ENCODE peak calls at places on chromosomes 4 and X, in eight cellular contexts. H, P, L, Q, J, D, Z and C are unnamed samples.

GRCh38 chr4:75634951-75635350 is 4.6 kb upstream of the CDKL2 start:
- DNase-seq in L (no peak), P (no peak), H (no peak), Z (no peak), J (no peak), Q (no peak), D (no peak), C (no peak)

GRCh38 chrX:413322-414201 is 26.9 kb upstream of the PPP2R3B start:
- DNase-seq in Z (peak), D (no peak), P (no peak), L (no peak), H (no peak), J (no peak), Q (no peak), C (no peak)

GRCh38 chr4:8352368-8353157 is 83.0 kb downstream of the HTRA3 start:
- DNase-seq in P (no peak), J (no peak), D (no peak), L (no peak), H (no peak), Z (no peak), Q (no peak), C (no peak)

GRCh38 chr4:151117371-151117962 is 18.0 kb downstream of the RPS3A start:
- DNase-seq in Z (peak), D (peak), P (peak), Q (peak), H (peak), J (peak), L (peak), C (peak)

GRCh38 chr4:110637408-110638131 is 14.7 kb upstream of the PITX2 start:
- DNase-seq in D (no peak), J (no peak), Z (no peak), P (no peak), L (no peak), H (no peak), Q (no peak), C (no peak)

GRCh38 chrX:24607616-24608015 is 39.5 kb downstream of the PCYT1B start:
- DNase-seq in P (peak), Z (no peak), H (no peak), L (no peak), D (no peak), Q (no peak), J (no peak), C (no peak)

GRCh38 chr4:177964061-177964460 is 521.8 kb upstream of the AGA start:
- DNase-seq in J (no peak), H (no peak), P (no peak), D (no peak), Z (no peak), Q (no peak), L (no peak), C (no peak)

GRCh38 chr4:6938758-6939201 is 29.2 kb downstream of the TBC1D14 start:
- DNase-seq in D (no peak), J (no peak), H (no peak), P (no peak), Q (no peak), Z (no peak), L (no peak), C (no peak)

GRCh38 chr4:138085956-138086355 is 156.2 kb downstream of the SLC7A11 start:
- DNase-seq in H (no peak), D (no peak), L (no peak), J (no peak), Z (peak), P (no peak), Q (no peak), C (no peak)

GRCh38 chr4:72931346-72931745 is 138.2 kb downstream of the COX18 start:
- DNase-seq in D (no peak), P (no peak), L (no peak), Z (no peak), Q (no peak), H (no peak), J (no peak), C (no peak)

GRCh38 chr4:98996056-98996941 is 778 bp downstream of the METAP1 start:
- DNase-seq in P (peak), L (no peak), D (peak), J (no peak), Z (peak), Q (peak), H (no peak), C (no peak)
- TF ChIP-seq POLR2AphosphoS5 in P (no peak), L (peak), D (no peak), J (no peak), Z (no peak), Q (no peak), H (no peak), C (no peak)

GRCh38 chrX:40484408-40485091 is 96.2 kb upstream of the ATP6AP2 start:
- DNase-seq in P (no peak), H (no peak), Z (no peak), D (peak), J (no peak), Q (no peak), L (no peak), C (no peak)
- TF ChIP-seq POLR2AphosphoS5 in P (no peak), H (no peak), Z (no peak), D (no peak), J (no peak), Q (no peak), L (no peak), C (no peak)

GRCh38 chr4:96845798-96846197 is 1005.9 kb downstream of the PDHA2 start:
- DNase-seq in L (no peak), P (no peak), J (no peak), H (no peak), Q (no peak), D (no peak), Z (no peak), C (no peak)

GRCh38 chr4:96839441-96839840 is 999.5 kb downstream of the PDHA2 start:
- DNase-seq in H (no peak), D (no peak), L (no peak), P (no peak), Q (no peak), Z (no peak), J (no peak), C (no peak)

GRCh38 chr4:96845091-96845490 is 1005.2 kb downstream of the PDHA2 start:
- DNase-seq in J (no peak), P (no peak), D (no peak), H (no peak), Q (no peak), Z (no peak), L (no peak), C (no peak)
- TF ChIP-seq POLR2AphosphoS5 in J (no peak), P (no peak), D (no peak), H (no peak), Q (no peak), Z (no peak), L (no peak), C (no peak)

GRCh38 chrX:103417370-103417769 is 41.0 kb downstream of the BEX3 start:
- DNase-seq in P (no peak), D (no peak), Z (no peak), H (no peak), Q (no peak), L (no peak), J (no peak), C (no peak)
- TF ChIP-seq POLR2AphosphoS5 in P (no peak), D (no peak), Z (no peak), H (no peak), Q (no peak), L (no peak), J (no peak), C (no peak)

GRCh38 chrX:2600564-2600963 is 90.5 kb upstream of the CD99 start:
- DNase-seq in Q (no peak), H (no peak), L (no peak), P (no peak), D (no peak), Z (no peak), J (no peak), C (no peak)
- TF ChIP-seq POLR2AphosphoS5 in Q (no peak), H (no peak), L (no peak), P (no peak), D (no peak), Z (no peak), J (no peak), C (no peak)

DNA sequence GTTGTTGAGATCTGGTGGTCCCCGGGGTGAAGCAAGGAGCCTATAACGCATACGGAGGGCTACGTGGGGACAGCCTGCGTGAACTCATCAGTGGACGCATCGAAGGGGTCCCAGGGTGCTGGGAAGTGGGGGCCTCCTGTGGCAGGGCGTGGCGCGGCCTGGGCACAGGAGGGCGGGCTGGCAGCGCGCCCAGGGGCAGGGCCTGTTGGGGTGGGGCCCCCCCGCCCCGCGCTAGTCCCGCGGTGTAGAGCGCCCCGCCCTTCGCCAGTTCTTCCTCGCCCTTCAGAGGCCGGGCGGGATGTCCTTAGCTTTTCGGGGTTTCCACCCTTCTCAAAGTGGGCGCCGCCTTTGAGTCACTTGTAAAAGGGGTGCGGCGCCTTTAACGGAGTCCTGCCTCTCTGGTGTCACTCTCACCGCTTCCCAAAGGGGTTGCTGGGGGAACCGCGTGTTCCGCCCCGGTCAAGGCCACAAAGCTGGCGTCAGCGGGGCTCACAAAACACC is 632 bp downstream of the PLP2 start:
- DNase-seq in L (peak), H (peak), J (no peak), Q (peak), P (no peak), Z (peak), D (peak), C (no peak)
- TF ChIP-seq POLR2AphosphoS5 in L (peak), H (no peak), J (peak), Q (peak), P (no peak), Z (no peak), D (no peak), C (peak)